ENCODE peak calls at places on chromosomes 13 and 19, in seven cellular contexts. X is A549; Y is mucosa of gallbladder; M is RWPE1; N is stimulated activated CD8-positive, alpha-beta memory T cell treated with anti-CD3 and anti-CD28 coated beads, Interleukin-12 subunit alpha, Interleukin-12 subunit beta, amount 100 ng/mL, for 1 hour; O is NCI-H1436 treated with DMSO at 0.1 percent for 48 hours; Z is cardiac muscle cell. S is an unnamed sample.

GRCh38 chr13:113663934-113664333 is 3.1 kb upstream of the GRK1 start:
- DNase-seq in X (no peak), Y (no peak), M (no peak), N (no peak), O (no peak), Z (no peak), S (no peak)

GRCh38 chr13:99404005-99404755 is 97.0 kb upstream of the GPR183 start:
- DNase-seq in X (no peak), Y (no peak), M (peak; percentile 32), N (no peak), O (no peak), Z (peak; percentile 53), S (no peak)

GRCh38 chr19:42657551-42657950 is 62.8 kb upstream of the CEACAM8 start:
- DNase-seq in X (no peak), Y (no peak), M (no peak), N (no peak), O (no peak), Z (no peak), S (no peak)

GRCh38 chr13:111514646-111515617 is 194.5 kb downstream of the TEX29 start:
- DNase-seq in X (no peak), Y (no peak), M (no peak), N (no peak), O (no peak), Z (no peak), S (no peak)

GRCh38 chr13:93320942-93321341 is 94.3 kb downstream of the GPC6 start:
- DNase-seq in X (no peak), Y (no peak), M (no peak), N (no peak), O (no peak), Z (no peak), S (no peak)

GRCh38 chr13:21348771-21349170 is 110.3 kb downstream of the ZDHHC20 start:
- DNase-seq in X (no peak), Y (no peak), M (no peak), N (no peak), O (no peak), Z (no peak), S (no peak)

GRCh38 chr13:52846567-52847321 is 1.7 kb downstream of the PCDH8 start:
- DNase-seq in X (no peak), Y (peak; percentile 33), M (peak; percentile 32), N (no peak), O (no peak), Z (peak; percentile 90), S (no peak)

GRCh38 chr19:34662919-34663318 is 14.0 kb downstream of the SCGB2B2 start:
- DNase-seq in X (no peak), Y (no peak), M (peak; percentile 13), N (peak; percentile 16), O (no peak), Z (no peak), S (no peak)

GRCh38 chr19:38617764-38618589 is at the start of gene MAP4K1:
- DNase-seq in X (no peak), Y (no peak), M (no peak), N (peak; percentile 40), O (peak; percentile 70), Z (no peak), S (no peak)

GRCh38 chr13:42574435-42575311 is 721 bp downstream of the TNFSF11 start:
- DNase-seq in X (no peak), Y (no peak), M (no peak), N (peak; percentile 21), O (no peak), Z (no peak), S (no peak)

GRCh38 chr19:3950871-3951861 is 18.3 kb downstream of the NMRK2 start:
- DNase-seq in X (no peak), Y (no peak), M (no peak), N (no peak), O (no peak), Z (peak; percentile 56), S (no peak)

GRCh38 chr19:35975608-35976214 is 19.3 kb upstream of the SDHAF1 start:
- DNase-seq in X (peak; percentile 64), Y (no peak), M (peak; percentile 42), N (no peak), O (no peak), Z (peak; percentile 82), S (no peak)

GRCh38 chr13:102400619-102401125 is 1.2 kb downstream of the FGF14 start:
- DNase-seq in X (no peak), Y (no peak), M (peak; percentile 26), N (no peak), O (no peak), Z (no peak), S (no peak)

GRCh38 chr19:3167533-3168272 is 10.9 kb upstream of the S1PR4 start:
- DNase-seq in X (no peak), Y (no peak), M (no peak), N (no peak), O (no peak), Z (no peak), S (no peak)

GRCh38 chr19:15445807-15446376 is 3.9 kb downstream of the WIZ start:
- DNase-seq in X (no peak), Y (no peak), M (no peak), N (no peak), O (no peak), Z (no peak), S (no peak)

GRCh38 chr19:10861118-10861651 is 10.2 kb upstream of the CARM1 start:
- DNase-seq in X (no peak), Y (no peak), M (no peak), N (no peak), O (no peak), Z (peak; percentile 31), S (no peak)

GRCh38 chr19:7888145-7888825 is at the start of gene LRRC8E:
- DNase-seq in X (peak; percentile 62), Y (no peak), M (peak; percentile 85), N (no peak), O (no peak), Z (peak; percentile 76), S (no peak)

S was measured in epithelial cell of prostate.